ENCODE peak calls at places on chromosomes 7 and 10, in eight cellular contexts. One of them, this sample, is unnamed. For H3K9me3, the result is how much of the 10 kb centered on the place peaks cover.

GRCh38 chr10:121823993-121824463 is 103.8 kb downstream of the ATE1 start:
- DNase-seq in pancreas: no peak
- DNase-seq in stomach: no peak
- DNase-seq in mammary epithelial cell: peak
- DNase-seq in transverse colon: no peak
- DNase-seq in astrocyte: peak
- DNase-seq in CD4-positive, alpha-beta T cell: no peak
- DNase-seq in WERI-Rb-1: no peak
- DNase-seq in this sample: no peak

GRCh38 chr7:132899833-132900232 is 182.1 kb downstream of the CHCHD3 start:
- DNase-seq in astrocyte: no peak
- DNase-seq in CD4-positive, alpha-beta T cell: no peak
- DNase-seq in mammary epithelial cell: no peak
- DNase-seq in stomach: no peak
- DNase-seq in WERI-Rb-1: no peak
- DNase-seq in pancreas: no peak
- DNase-seq in transverse colon: no peak
- DNase-seq in this sample: no peak

GRCh38 chr7:44565097-44565794 is 8.5 kb downstream of the DDX56 start:
- DNase-seq in mammary epithelial cell: peak
- DNase-seq in WERI-Rb-1: peak
- DNase-seq in stomach: peak
- DNase-seq in astrocyte: no peak
- DNase-seq in transverse colon: peak
- DNase-seq in CD4-positive, alpha-beta T cell: peak
- DNase-seq in pancreas: peak
- DNase-seq in this sample: peak

GRCh38 chr7:20835111-20835750 is 48.5 kb upstream of the SP8 start:
- DNase-seq in stomach: no peak
- DNase-seq in WERI-Rb-1: no peak
- DNase-seq in transverse colon: no peak
- DNase-seq in CD4-positive, alpha-beta T cell: no peak
- DNase-seq in mammary epithelial cell: no peak
- DNase-seq in pancreas: no peak
- DNase-seq in astrocyte: no peak
- DNase-seq in this sample: no peak

GRCh38 chr10:17216217-17216900 is 11.7 kb upstream of the VIM start:
- DNase-seq in WERI-Rb-1: no peak
- DNase-seq in stomach: no peak
- DNase-seq in CD4-positive, alpha-beta T cell: no peak
- DNase-seq in pancreas: no peak
- DNase-seq in transverse colon: no peak
- DNase-seq in astrocyte: peak
- DNase-seq in mammary epithelial cell: peak
- DNase-seq in this sample: no peak

GRCh38 chr7:42134276-42134871 is 102.6 kb downstream of the GLI3 start:
- DNase-seq in astrocyte: no peak
- DNase-seq in WERI-Rb-1: no peak
- DNase-seq in mammary epithelial cell: no peak
- DNase-seq in CD4-positive, alpha-beta T cell: no peak
- DNase-seq in stomach: no peak
- DNase-seq in transverse colon: no peak
- DNase-seq in pancreas: no peak
- DNase-seq in this sample: no peak

GRCh38 chr7:144903201-144903600 is 67.3 kb upstream of the TPK1 start:
- DNase-seq in stomach: no peak
- DNase-seq in mammary epithelial cell: peak
- DNase-seq in WERI-Rb-1: no peak
- DNase-seq in pancreas: no peak
- DNase-seq in transverse colon: no peak
- DNase-seq in astrocyte: no peak
- DNase-seq in CD4-positive, alpha-beta T cell: no peak
- DNase-seq in this sample: no peak

GRCh38 chr10:5107860-5108526 is 13.8 kb downstream of the AKR1C3 start:
- DNase-seq in CD4-positive, alpha-beta T cell: no peak
- DNase-seq in WERI-Rb-1: no peak
- DNase-seq in stomach: no peak
- DNase-seq in pancreas: no peak
- DNase-seq in transverse colon: no peak
- DNase-seq in mammary epithelial cell: no peak
- DNase-seq in astrocyte: no peak
- DNase-seq in this sample: no peak

GRCh38 chr10:122140941-122141623 is 130.0 kb upstream of the BTBD16 start:
- DNase-seq in stomach: peak
- DNase-seq in CD4-positive, alpha-beta T cell: no peak
- DNase-seq in astrocyte: peak
- DNase-seq in pancreas: no peak
- DNase-seq in transverse colon: peak
- DNase-seq in WERI-Rb-1: no peak
- DNase-seq in mammary epithelial cell: peak
- DNase-seq in this sample: no peak

GRCh38 chr7:95335093-95335492 is 10.8 kb upstream of the PON1 start:
- DNase-seq in WERI-Rb-1: no peak
- DNase-seq in mammary epithelial cell: peak
- DNase-seq in pancreas: no peak
- DNase-seq in transverse colon: no peak
- DNase-seq in CD4-positive, alpha-beta T cell: no peak
- DNase-seq in stomach: no peak
- DNase-seq in astrocyte: peak
- DNase-seq in this sample: no peak

GRCh38 chr7:49398236-49398635 is 375.2 kb upstream of the VWC2 start:
- DNase-seq in CD4-positive, alpha-beta T cell: no peak
- DNase-seq in stomach: no peak
- DNase-seq in WERI-Rb-1: no peak
- DNase-seq in mammary epithelial cell: no peak
- DNase-seq in pancreas: no peak
- DNase-seq in astrocyte: no peak
- DNase-seq in transverse colon: no peak
- DNase-seq in this sample: no peak

GRCh38 chr7:28983396-28984190 is 25.5 kb upstream of the TRIL start:
- DNase-seq in mammary epithelial cell: no peak
- DNase-seq in transverse colon: no peak
- DNase-seq in stomach: no peak
- DNase-seq in astrocyte: no peak
- DNase-seq in CD4-positive, alpha-beta T cell: no peak
- DNase-seq in pancreas: no peak
- DNase-seq in WERI-Rb-1: no peak
- DNase-seq in this sample: no peak

GRCh38 chr7:156088115-156088514 is 275.9 kb upstream of the SHH start:
- DNase-seq in transverse colon: no peak
- DNase-seq in stomach: no peak
- DNase-seq in pancreas: no peak
- DNase-seq in WERI-Rb-1: no peak
- DNase-seq in mammary epithelial cell: no peak
- DNase-seq in CD4-positive, alpha-beta T cell: no peak
- DNase-seq in astrocyte: no peak
- DNase-seq in this sample: no peak

DNA sequence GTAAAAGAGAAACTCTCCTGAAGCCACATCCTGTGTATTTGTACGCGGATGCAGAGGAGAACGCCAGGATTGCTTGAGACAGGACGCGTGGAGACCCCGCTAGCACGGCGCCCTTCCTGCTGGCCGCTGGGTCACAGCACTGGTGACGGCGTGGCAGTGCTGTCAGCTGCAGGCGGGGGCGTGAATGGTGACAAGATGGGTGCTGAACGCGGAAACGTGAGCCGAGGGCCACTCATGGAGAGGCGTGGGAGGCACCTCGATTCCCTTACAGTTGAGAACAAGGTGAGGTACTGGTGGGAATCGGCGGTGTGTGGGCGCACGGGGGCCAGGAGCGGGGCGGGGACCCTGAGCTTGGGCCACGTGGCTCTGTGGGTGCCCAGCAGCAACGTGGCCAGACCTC is 208.2 kb upstream of the TCERG1L start:
- DNase-seq in stomach: no peak
- DNase-seq in mammary epithelial cell: no peak
- DNase-seq in transverse colon: no peak
- DNase-seq in CD4-positive, alpha-beta T cell: no peak
- DNase-seq in WERI-Rb-1: no peak
- DNase-seq in pancreas: no peak
- DNase-seq in astrocyte: no peak
- DNase-seq in this sample: no peak
- H3K9me3 ChIP-seq in stomach: under half
- H3K9me3 ChIP-seq in mammary epithelial cell: under half
- H3K9me3 ChIP-seq in transverse colon: under half
- H3K9me3 ChIP-seq in CD4-positive, alpha-beta T cell: under half
- H3K9me3 ChIP-seq in WERI-Rb-1: under half
- H3K9me3 ChIP-seq in pancreas: under half
- H3K9me3 ChIP-seq in astrocyte: under half
- H3K9me3 ChIP-seq in this sample: under half

GRCh38 chr7:157782041-157782440 is 445.2 kb downstream of the DNAJB6 start:
- DNase-seq in transverse colon: no peak
- DNase-seq in stomach: no peak
- DNase-seq in WERI-Rb-1: no peak
- DNase-seq in astrocyte: no peak
- DNase-seq in pancreas: no peak
- DNase-seq in mammary epithelial cell: no peak
- DNase-seq in CD4-positive, alpha-beta T cell: no peak
- DNase-seq in this sample: no peak
- H3K9me3 ChIP-seq in transverse colon: under half
- H3K9me3 ChIP-seq in stomach: under half
- H3K9me3 ChIP-seq in WERI-Rb-1: under half
- H3K9me3 ChIP-seq in astrocyte: under half
- H3K9me3 ChIP-seq in pancreas: under half
- H3K9me3 ChIP-seq in mammary epithelial cell: under half
- H3K9me3 ChIP-seq in CD4-positive, alpha-beta T cell: under half
- H3K9me3 ChIP-seq in this sample: under half

GRCh38 chr10:46001187-46001756 is 29.0 kb downstream of the TIMM23 start:
- DNase-seq in pancreas: no peak
- DNase-seq in WERI-Rb-1: no peak
- DNase-seq in CD4-positive, alpha-beta T cell: no peak
- DNase-seq in stomach: no peak
- DNase-seq in astrocyte: no peak
- DNase-seq in transverse colon: no peak
- DNase-seq in mammary epithelial cell: no peak
- DNase-seq in this sample: no peak

GRCh38 chr10:46005383-46005782 is 25.0 kb downstream of the NCOA4 start:
- DNase-seq in WERI-Rb-1: no peak
- DNase-seq in CD4-positive, alpha-beta T cell: no peak
- DNase-seq in stomach: no peak
- DNase-seq in transverse colon: no peak
- DNase-seq in mammary epithelial cell: no peak
- DNase-seq in astrocyte: no peak
- DNase-seq in pancreas: no peak
- DNase-seq in this sample: no peak

GRCh38 chr10:46002916-46003693 is 27.3 kb downstream of the NCOA4 start:
- DNase-seq in CD4-positive, alpha-beta T cell: no peak
- DNase-seq in stomach: no peak
- DNase-seq in transverse colon: no peak
- DNase-seq in astrocyte: no peak
- DNase-seq in mammary epithelial cell: no peak
- DNase-seq in pancreas: no peak
- DNase-seq in WERI-Rb-1: no peak
- DNase-seq in this sample: no peak

GRCh38 chr10:46006219-46006618 is 24.2 kb downstream of the NCOA4 start:
- DNase-seq in astrocyte: peak
- DNase-seq in WERI-Rb-1: no peak
- DNase-seq in stomach: no peak
- DNase-seq in mammary epithelial cell: peak
- DNase-seq in pancreas: no peak
- DNase-seq in CD4-positive, alpha-beta T cell: no peak
- DNase-seq in transverse colon: no peak
- DNase-seq in this sample: no peak
- H3K9me3 ChIP-seq in astrocyte: under half
- H3K9me3 ChIP-seq in WERI-Rb-1: under half
- H3K9me3 ChIP-seq in stomach: under half
- H3K9me3 ChIP-seq in mammary epithelial cell: under half
- H3K9me3 ChIP-seq in pancreas: under half
- H3K9me3 ChIP-seq in CD4-positive, alpha-beta T cell: under half
- H3K9me3 ChIP-seq in transverse colon: under half
- H3K9me3 ChIP-seq in this sample: under half

GRCh38 chr10:112835933-112836564 is 114.0 kb upstream of the TCF7L2 start:
- DNase-seq in pancreas: no peak
- DNase-seq in WERI-Rb-1: no peak
- DNase-seq in stomach: no peak
- DNase-seq in CD4-positive, alpha-beta T cell: no peak
- DNase-seq in astrocyte: no peak
- DNase-seq in mammary epithelial cell: no peak
- DNase-seq in transverse colon: peak
- DNase-seq in this sample: no peak

GRCh38 chr10:112832361-112832878 is 117.6 kb upstream of the TCF7L2 start:
- DNase-seq in astrocyte: peak
- DNase-seq in mammary epithelial cell: peak
- DNase-seq in pancreas: no peak
- DNase-seq in stomach: no peak
- DNase-seq in transverse colon: no peak
- DNase-seq in CD4-positive, alpha-beta T cell: no peak
- DNase-seq in WERI-Rb-1: no peak
- DNase-seq in this sample: no peak

GRCh38 chr10:112831826-112832225 is 118.2 kb upstream of the TCF7L2 start:
- DNase-seq in pancreas: no peak
- DNase-seq in transverse colon: no peak
- DNase-seq in mammary epithelial cell: no peak
- DNase-seq in CD4-positive, alpha-beta T cell: no peak
- DNase-seq in stomach: no peak
- DNase-seq in WERI-Rb-1: no peak
- DNase-seq in astrocyte: no peak
- DNase-seq in this sample: no peak

GRCh38 chr10:112834661-112835060 is 115.4 kb upstream of the TCF7L2 start:
- DNase-seq in pancreas: no peak
- DNase-seq in transverse colon: no peak
- DNase-seq in stomach: no peak
- DNase-seq in astrocyte: no peak
- DNase-seq in mammary epithelial cell: no peak
- DNase-seq in CD4-positive, alpha-beta T cell: no peak
- DNase-seq in WERI-Rb-1: no peak
- DNase-seq in this sample: no peak

GRCh38 chr10:112832959-112833358 is 117.1 kb upstream of the TCF7L2 start:
- DNase-seq in stomach: no peak
- DNase-seq in astrocyte: no peak
- DNase-seq in pancreas: no peak
- DNase-seq in CD4-positive, alpha-beta T cell: no peak
- DNase-seq in transverse colon: no peak
- DNase-seq in mammary epithelial cell: no peak
- DNase-seq in WERI-Rb-1: no peak
- DNase-seq in this sample: no peak
- H3K9me3 ChIP-seq in stomach: under half
- H3K9me3 ChIP-seq in astrocyte: under half
- H3K9me3 ChIP-seq in pancreas: under half
- H3K9me3 ChIP-seq in CD4-positive, alpha-beta T cell: under half
- H3K9me3 ChIP-seq in transverse colon: under half
- H3K9me3 ChIP-seq in mammary epithelial cell: under half
- H3K9me3 ChIP-seq in WERI-Rb-1: under half
- H3K9me3 ChIP-seq in this sample: under half

This sample was measured in T-helper 17 cell.